ENCODE peak calls at places on chromosomes 6 and 20, in seven cellular contexts. B, D, C, T, R, G and W are unnamed samples.

GRCh38 chr6:137776786-137777185 is 90.3 kb upstream of the TNFAIP3 start:
- DNase-seq in R (no peak), T (peak), D (no peak), C (peak), B (no peak), G (no peak), W (no peak)

GRCh38 chr6:34745277-34746103 is 11.8 kb upstream of the SNRPC start:
- DNase-seq in G (peak), B (no peak), T (no peak), D (no peak), C (peak), R (no peak), W (no peak)

GRCh38 chr6:70864404-70864803 is 92.5 kb downstream of the B3GAT2 start:
- DNase-seq in T (no peak), D (no peak), B (no peak), G (no peak), R (peak), C (no peak), W (no peak)

GRCh38 chr20:891121-892080 is 24.7 kb downstream of the ANGPT4 start:
- DNase-seq in C (no peak), R (no peak), D (peak), B (no peak), T (no peak), G (no peak), W (peak)

GRCh38 chr6:111757342-111757741 is 115.9 kb downstream of the FYN start:
- DNase-seq in T (peak), D (no peak), G (no peak), R (no peak), C (peak), B (no peak), W (no peak)

GRCh38 chr6:139355777-139356445 is 18.5 kb downstream of the CITED2 start:
- DNase-seq in D (no peak), B (no peak), R (no peak), C (no peak), T (no peak), G (no peak), W (no peak)

GRCh38 chr6:159594106-159594749 is 98.8 kb downstream of the SOD2 start:
- DNase-seq in T (peak), D (no peak), R (no peak), G (no peak), C (peak), B (no peak), W (no peak)

GRCh38 chr6:26195924-26196845 is 109.0 kb downstream of the HFE start:
- DNase-seq in T (peak), C (no peak), B (no peak), R (peak), G (no peak), D (no peak), W (peak)

GRCh38 chr6:36725581-36725980 is 28.0 kb downstream of the RAB44 start:
- DNase-seq in B (no peak), G (no peak), D (no peak), C (no peak), T (no peak), R (no peak), W (peak)

GRCh38 chr6:142945446-142946180 is 637 bp upstream of the HIVEP2 start:
- DNase-seq in R (peak), T (no peak), D (no peak), B (peak), C (peak), G (peak), W (peak)

GRCh38 chr20:37376791-37377190 is 30.9 kb downstream of the SRC start:
- DNase-seq in T (no peak), C (no peak), B (no peak), D (no peak), R (no peak), G (no peak), W (peak)

GRCh38 chr20:38604873-38605303 is 3.3 kb downstream of the ARHGAP40 start:
- DNase-seq in T (no peak), B (no peak), R (no peak), G (no peak), D (no peak), C (peak), W (no peak)

GRCh38 chr20:8223096-8223870 is 91.2 kb downstream of the PLCB1 start:
- DNase-seq in G (no peak), D (no peak), B (no peak), C (peak), R (no peak), T (peak), W (no peak)

GRCh38 chr20:10864076-10864672 is 190.4 kb upstream of the JAG1 start:
- DNase-seq in G (no peak), B (no peak), R (no peak), C (peak), D (peak), T (peak), W (no peak)

GRCh38 chr6:1208876-1209275 is 103.0 kb upstream of the FOXQ1 start:
- DNase-seq in C (no peak), R (no peak), D (no peak), T (no peak), B (no peak), G (no peak), W (no peak)

GRCh38 chr6:23537828-23538227 is 588.2 kb upstream of the NRSN1 start:
- DNase-seq in C (no peak), R (no peak), B (no peak), T (no peak), G (no peak), D (no peak), W (no peak)

GRCh38 chr20:19993937-19994667 is 23.1 kb upstream of the NAA20 start:
- DNase-seq in C (peak), B (no peak), R (no peak), T (peak), G (no peak), D (peak), W (no peak)

GRCh38 chr6:165728196-165728595 is 65.2 kb upstream of the PDE10A start:
- DNase-seq in R (no peak), G (no peak), D (no peak), C (no peak), T (no peak), B (no peak), W (no peak)

GRCh38 chr20:7226156-7226555 is 458.7 kb downstream of the BMP2 start:
- DNase-seq in T (no peak), D (no peak), B (no peak), G (no peak), R (no peak), C (no peak), W (no peak)

GRCh38 chr6:113039013-113039412 is 691.9 kb downstream of the RFPL4B start:
- DNase-seq in R (no peak), T (no peak), G (no peak), B (no peak), C (no peak), D (no peak), W (no peak)

GRCh38 chr6:66421570-66421969 is 714.5 kb upstream of the EYS start:
- DNase-seq in D (no peak), G (no peak), C (no peak), B (no peak), T (peak), R (peak), W (no peak)

GRCh38 chr20:18986146-18986830 is 172.7 kb downstream of the SCP2D1 start:
- DNase-seq in C (no peak), T (no peak), B (no peak), R (no peak), D (no peak), G (no peak), W (no peak)

GRCh38 chr6:127932708-127933107 is 31.9 kb upstream of the THEMIS start:
- DNase-seq in R (no peak), G (no peak), C (no peak), B (no peak), D (no peak), T (no peak), W (no peak)

GRCh38 chr6:112310439-112311154 is 36.5 kb upstream of the RFPL4B start:
- DNase-seq in D (no peak), C (no peak), T (peak), R (no peak), G (no peak), B (no peak), W (no peak)

GRCh38 chr20:51712501-51713212 is 55.5 kb downstream of the ATP9A start:
- DNase-seq in T (peak), R (peak), C (peak), G (no peak), B (peak), D (no peak), W (no peak)

GRCh38 chr6:152380993-152381898 is 255.9 kb downstream of the SYNE1 start:
- DNase-seq in R (peak), B (peak), D (peak), T (peak), C (peak), G (no peak), W (no peak)

GRCh38 chr6:22826961-22827360 is 257.6 kb downstream of the HDGFL1 start:
- DNase-seq in B (no peak), T (no peak), R (no peak), G (no peak), D (no peak), C (peak), W (no peak)

GRCh38 chr6:99458319-99458718 is 33.2 kb upstream of the PNISR start:
- DNase-seq in G (peak), B (no peak), R (peak), C (peak), T (peak), D (no peak), W (no peak)

GRCh38 chr6:56244528-56245253 is 2.7 kb downstream of the COL21A1 start:
- DNase-seq in T (no peak), B (no peak), G (no peak), R (no peak), C (no peak), D (no peak), W (no peak)

GRCh38 chr6:2732503-2733089 is 18.1 kb downstream of the MYLK4 start:
- DNase-seq in R (no peak), B (no peak), C (no peak), D (no peak), T (no peak), G (no peak), W (no peak)

GRCh38 chr20:5557123-5557522 is 193.1 kb upstream of the SHLD1 start:
- DNase-seq in G (peak), C (peak), B (peak), R (peak), T (peak), D (peak), W (no peak)

GRCh38 chr6:164396071-164397047 is 913.0 kb downstream of the C6orf118 start:
- DNase-seq in R (peak), B (no peak), D (no peak), G (no peak), C (no peak), T (no peak), W (no peak)

GRCh38 chr6:143745160-143746133 is 67.7 kb downstream of the PHACTR2 start:
- DNase-seq in C (peak), G (no peak), B (peak), T (peak), R (peak), D (peak), W (no peak)

GRCh38 chr6:13484138-13484708 is 3.2 kb downstream of the GFOD1 start:
- DNase-seq in B (no peak), G (peak), T (no peak), R (no peak), D (no peak), C (no peak), W (no peak)

GRCh38 chr6:98828210-98828798 is 6.1 kb upstream of the POU3F2 start:
- DNase-seq in C (no peak), D (no peak), G (no peak), R (peak), B (no peak), T (no peak), W (no peak)

GRCh38 chr6:33112148-33112547 is 36.4 kb downstream of the HLA-DPB1 start:
- DNase-seq in B (peak), C (peak), T (peak), D (peak), R (no peak), G (peak), W (no peak)

GRCh38 chr6:2684059-2684749 is 66.5 kb downstream of the MYLK4 start:
- DNase-seq in C (peak), D (no peak), R (no peak), T (peak), G (peak), B (no peak), W (no peak)

DNA sequence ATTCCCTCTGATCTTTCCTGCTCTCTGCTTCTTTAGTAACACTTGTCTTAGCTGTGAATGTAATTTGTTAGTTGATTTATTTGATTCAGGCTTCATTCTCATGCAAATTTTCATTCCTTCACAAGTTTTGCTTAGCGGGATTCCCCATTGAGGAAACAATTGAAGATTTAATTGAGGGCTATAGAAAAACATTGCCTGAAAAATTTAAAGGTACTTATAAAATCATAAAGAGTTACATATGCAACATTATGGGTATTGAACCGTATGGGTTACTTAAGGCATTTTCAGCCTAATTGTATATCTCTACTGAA is 11.9 kb upstream of the ZSCAN9 start:
- DNase-seq in G (no peak), R (no peak), C (no peak), D (no peak), T (no peak), B (no peak), W (no peak)
- H3K4me3 ChIP-seq in G (no peak), R (peak), C (peak), D (no peak), T (no peak), B (peak), W (no peak)

DNA sequence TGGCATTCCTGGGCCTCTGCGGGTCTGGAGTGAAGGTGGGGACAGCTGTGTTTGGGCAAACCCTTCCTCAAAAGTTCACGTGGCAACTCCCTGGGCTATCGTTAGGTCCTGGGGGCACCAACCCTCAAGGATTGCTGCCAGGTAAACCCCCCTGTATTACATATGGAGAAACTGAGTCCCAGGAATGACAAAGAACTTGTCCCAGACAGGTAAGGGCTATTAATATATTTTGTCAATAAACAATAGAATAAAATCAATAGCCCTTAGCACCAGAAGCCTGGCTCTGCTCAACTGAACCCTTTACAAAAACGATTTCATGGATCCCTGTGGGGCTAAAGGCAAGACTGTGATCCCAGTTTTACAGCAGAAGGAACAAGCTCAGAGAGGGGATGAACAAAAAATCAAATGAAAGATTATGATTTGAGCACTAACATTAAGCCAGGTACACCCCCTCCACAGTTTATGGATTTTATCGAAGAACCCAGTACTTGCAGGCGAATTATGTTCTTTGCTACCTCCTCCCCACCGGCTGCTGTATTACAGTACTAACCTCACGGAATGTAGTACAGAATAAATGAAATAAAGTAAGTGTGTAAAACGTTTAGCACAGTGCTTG is 2.7 kb downstream of the ID1 start:
- DNase-seq in C (no peak), R (no peak), T (peak), B (no peak), D (no peak), G (no peak), W (no peak)
- H3K4me3 ChIP-seq in C (peak), R (peak), T (no peak), B (peak), D (peak), G (peak), W (peak)

DNA sequence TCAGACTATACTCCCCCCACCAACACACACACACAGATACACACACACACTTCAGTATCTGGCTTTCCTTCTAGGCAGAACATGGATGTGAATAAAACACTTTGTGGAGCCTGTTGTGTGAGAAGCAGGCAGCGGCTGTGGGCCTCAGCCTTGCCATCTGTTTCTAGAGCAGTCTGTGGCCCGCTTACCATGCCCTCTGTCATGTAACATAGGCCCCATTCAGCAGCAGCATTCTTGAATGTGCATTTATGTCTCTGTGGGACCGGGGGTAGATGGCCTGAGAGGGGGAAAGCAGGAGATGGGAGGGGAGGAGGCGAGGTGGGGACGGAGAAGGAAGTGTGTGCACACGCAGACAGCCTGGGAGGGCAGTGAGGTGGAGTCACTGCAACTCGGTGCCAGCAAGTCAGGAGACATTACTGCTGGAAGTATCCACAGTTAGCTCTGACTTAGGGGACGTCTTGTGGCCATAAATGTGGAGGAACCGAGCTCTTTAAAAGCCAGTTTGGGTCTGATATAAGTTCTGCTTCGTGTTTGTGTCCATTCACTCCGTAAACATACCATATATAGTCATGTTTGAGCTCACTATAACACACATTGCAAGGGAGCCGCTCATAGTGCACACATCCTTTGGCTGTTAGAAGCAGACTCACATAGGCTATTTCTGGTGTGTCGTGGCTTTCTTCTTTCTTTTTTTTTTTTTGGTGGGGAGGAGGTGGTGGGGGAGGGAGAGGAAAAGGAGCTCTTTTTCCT is 38.5 kb downstream of the RREB1 start:
- DNase-seq in C (peak), G (peak), D (peak), T (peak), R (no peak), B (no peak), W (peak)
- H3K4me3 ChIP-seq in C (no peak), G (no peak), D (no peak), T (no peak), R (no peak), B (no peak), W (no peak)

GRCh38 chr6:11374036-11375010 is 141.9 kb upstream of the NEDD9 start:
- DNase-seq in G (no peak), B (no peak), C (no peak), R (no peak), D (no peak), T (no peak), W (no peak)
- H3K4me3 ChIP-seq in G (no peak), B (no peak), C (no peak), R (no peak), D (no peak), T (no peak), W (no peak)

GRCh38 chr6:17220040-17220439 is 61.1 kb upstream of the RBM24 start:
- DNase-seq in G (no peak), T (no peak), C (no peak), D (no peak), R (no peak), B (no peak), W (no peak)
- H3K4me3 ChIP-seq in G (no peak), T (no peak), C (no peak), D (no peak), R (no peak), B (no peak), W (no peak)

DNA sequence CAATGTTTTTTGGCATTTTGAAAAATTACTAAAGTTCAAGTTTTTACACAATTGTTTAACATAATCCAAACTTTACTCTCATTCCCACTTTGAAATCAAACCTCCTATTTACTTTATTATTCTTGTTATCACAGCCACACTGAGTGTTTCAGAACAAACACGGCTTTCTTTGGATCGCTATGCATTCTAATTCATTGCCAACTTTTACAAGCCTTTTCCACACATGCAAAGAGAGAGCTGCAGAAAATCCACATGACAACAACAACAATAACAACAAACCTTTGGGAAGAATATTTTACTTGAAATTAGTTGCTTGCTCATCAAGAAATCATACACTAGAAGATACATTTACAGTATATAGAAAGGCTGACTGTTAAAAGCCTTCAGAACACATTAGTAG is 49.2 kb upstream of the TMEM30A start:
- DNase-seq in B (no peak), D (no peak), R (no peak), C (no peak), G (no peak), T (no peak), W (no peak)
- H3K4me3 ChIP-seq in B (no peak), D (no peak), R (peak), C (no peak), G (no peak), T (no peak), W (no peak)

GRCh38 chr6:44906761-44907160 is 421.4 kb upstream of the RUNX2 start:
- DNase-seq in G (no peak), D (no peak), B (no peak), R (no peak), C (no peak), T (no peak), W (no peak)
- H3K4me3 ChIP-seq in G (no peak), D (no peak), B (no peak), R (no peak), C (no peak), T (no peak), W (no peak)

DNA sequence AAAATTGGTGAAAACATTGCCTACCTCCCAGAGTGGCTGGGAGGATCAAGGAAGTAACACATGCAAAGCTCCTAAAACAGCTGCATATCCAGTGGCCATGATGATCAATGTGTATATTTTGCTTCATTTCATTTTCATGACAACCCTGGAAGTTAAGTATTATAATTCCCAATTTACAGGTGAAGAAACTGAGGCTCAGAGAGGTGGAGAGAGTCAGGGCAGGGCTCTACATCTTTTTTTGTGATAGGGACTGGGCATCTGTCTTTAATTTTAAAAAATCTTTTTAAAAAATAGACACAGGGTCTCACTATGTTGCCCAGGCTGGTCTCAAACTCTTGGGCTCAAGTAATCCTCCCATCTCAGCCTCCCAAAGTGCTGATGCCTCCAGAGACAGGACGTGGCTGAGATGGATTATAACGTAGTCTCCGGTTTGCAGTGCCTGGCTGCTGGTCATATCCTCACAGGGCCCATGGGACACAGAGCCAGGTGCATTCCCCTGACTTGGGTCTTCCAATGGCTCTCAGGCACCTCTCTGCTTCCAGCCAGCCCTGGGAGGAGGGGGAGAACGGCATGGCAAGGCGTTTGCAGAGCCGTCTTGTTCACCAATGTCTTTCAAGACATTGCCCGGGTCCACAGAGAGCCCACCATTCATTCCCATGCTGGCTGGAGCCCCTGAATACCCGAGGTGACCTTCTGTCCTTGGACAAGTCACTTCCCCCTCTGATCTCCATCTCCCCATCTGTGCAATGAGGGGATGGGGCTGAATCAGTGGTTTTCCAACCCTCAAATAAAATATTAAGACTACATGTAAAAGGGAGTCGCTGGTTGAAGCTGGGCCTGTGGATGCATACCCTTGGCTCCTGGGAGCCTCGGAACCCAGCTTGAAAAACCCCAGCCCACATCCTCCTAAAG is 38.4 kb downstream of the HNF4A start:
- DNase-seq in C (no peak), T (no peak), B (no peak), D (no peak), R (no peak), G (no peak), W (no peak)
- H3K4me3 ChIP-seq in C (no peak), T (no peak), B (no peak), D (no peak), R (no peak), G (no peak), W (no peak)